ENCODE peak calls at places on chromosomes 16 and 17, in seven cellular contexts. Y, R, O, E, W, J and G are unnamed samples.
A peak's percentile ranks its signal among the peaks of the same experiment; 100 is the strongest.

GRCh38 chr17:79464310-79465010 is 146.4 kb downstream of the RBFOX3 start:
- DNase-seq in E (no peak), Y (no peak), R (no peak), W (no peak), J (no peak), O (no peak), G (no peak)

GRCh38 chr16:64144612-64145011 is 977.3 kb downstream of the CDH11 start:
- DNase-seq in J (peak; percentile 25), Y (no peak), O (no peak), E (no peak), R (no peak), W (no peak), G (no peak)

GRCh38 chr17:81331527-81332043 is 36.5 kb upstream of the SLC38A10 start:
- DNase-seq in E (no peak), J (no peak), R (no peak), Y (no peak), O (no peak), W (no peak), G (no peak)

GRCh38 chr16:2532494-2533141 is 1.4 kb upstream of the CEMP1 start:
- DNase-seq in E (no peak), O (peak; percentile 92), J (no peak), Y (no peak), R (no peak), W (peak; percentile 82), G (peak; percentile 67)

GRCh38 chr17:76446449-76447231 is 6.3 kb downstream of the UBE2O start:
- DNase-seq in W (no peak), E (no peak), J (peak; percentile 52), Y (no peak), O (no peak), R (no peak), G (no peak)

GRCh38 chr16:2955779-2956565 is 8.1 kb upstream of the KREMEN2 start:
- DNase-seq in O (no peak), E (no peak), J (no peak), R (no peak), W (peak; percentile 47), Y (no peak), G (no peak)

GRCh38 chr17:82053556-82054263 is 2.0 kb downstream of the GPS1 start:
- DNase-seq in R (no peak), Y (no peak), E (no peak), O (no peak), J (no peak), W (peak; percentile 57), G (no peak)

GRCh38 chr16:48836641-48837040 is 226.7 kb upstream of the N4BP1 start:
- DNase-seq in J (no peak), E (no peak), R (no peak), Y (no peak), O (no peak), W (no peak), G (no peak)

GRCh38 chr16:27982184-27982583 is 81.3 kb downstream of the GSG1L start:
- DNase-seq in E (no peak), J (no peak), O (no peak), R (no peak), Y (no peak), W (no peak), G (no peak)

GRCh38 chr17:34246436-34246835 is 8.6 kb upstream of the CCL2 start:
- DNase-seq in J (no peak), R (no peak), W (no peak), Y (no peak), E (no peak), O (no peak), G (no peak)

GRCh38 chr17:61251939-61252865 is 147.4 kb upstream of the TBX2 start:
- DNase-seq in J (peak; percentile 91), E (peak; percentile 51), O (peak; percentile 95), Y (no peak), W (no peak), R (no peak), G (no peak)

GRCh38 chr17:59027750-59028149 is 78.9 kb downstream of the TRIM37 start:
- DNase-seq in J (no peak), R (no peak), O (no peak), E (no peak), W (no peak), Y (no peak), G (no peak)

GRCh38 chr17:78986048-78986648 is 6.4 kb upstream of the LGALS3BP start:
- DNase-seq in E (peak; percentile 30), Y (no peak), W (no peak), R (no peak), O (no peak), J (no peak), G (no peak)

GRCh38 chr16:57993452-57993851 is 7.0 kb downstream of the ZNF319 start:
- DNase-seq in W (no peak), E (no peak), O (no peak), R (no peak), Y (no peak), J (no peak), G (no peak)

GRCh38 chr17:7835818-7836595 is 2.0 kb downstream of the KDM6B start:
- DNase-seq in J (no peak), Y (peak; percentile 69), O (peak; percentile 90), E (no peak), W (no peak), R (no peak), G (no peak)

GRCh38 chr17:29383687-29384086 is 6.5 kb upstream of the TAOK1 start:
- DNase-seq in J (peak; percentile 17), O (no peak), Y (no peak), E (no peak), R (no peak), W (no peak), G (no peak)

GRCh38 chr17:32985357-32985756 is 6.3 kb upstream of the SPACA3 start:
- DNase-seq in W (no peak), O (no peak), E (no peak), J (no peak), R (no peak), Y (no peak), G (no peak)

GRCh38 chr16:25048146-25048618 is 33.0 kb upstream of the ARHGAP17 start:
- DNase-seq in W (no peak), R (no peak), Y (no peak), E (no peak), O (no peak), J (no peak), G (no peak)

GRCh38 chr17:47702391-47702995 is 8.5 kb downstream of the TBKBP1 start:
- DNase-seq in E (no peak), J (no peak), O (no peak), Y (no peak), R (no peak), W (no peak), G (no peak)

GRCh38 chr16:75023019-75023418 is 24.2 kb downstream of the ZNRF1 start:
- DNase-seq in R (no peak), Y (no peak), W (no peak), O (no peak), E (no peak), J (no peak), G (no peak)

GRCh38 chr17:7294614-7295153 is at the start of gene YBX2:
- DNase-seq in Y (peak; percentile 93), O (no peak), R (peak; percentile 89), W (peak; percentile 84), J (peak; percentile 63), E (no peak), G (peak; percentile 83)

GRCh38 chr16:79286646-79287423 is 313.7 kb downstream of the MAF start:
- DNase-seq in O (peak; percentile 74), W (no peak), R (peak; percentile 38), J (no peak), Y (peak; percentile 32), E (no peak), G (no peak)

GRCh38 chr16:65782537-65783290 is 583.8 kb upstream of the CDH5 start:
- DNase-seq in E (peak; percentile 26), R (no peak), Y (no peak), J (peak; percentile 91), W (no peak), O (no peak), G (no peak)

GRCh38 chr16:1817716-1818115 is 8.9 kb downstream of the HAGH start:
- DNase-seq in E (no peak), W (no peak), O (no peak), J (no peak), R (no peak), Y (no peak), G (no peak)

GRCh38 chr16:1961651-1962067 is 2.3 kb downstream of the NDUFB10 start:
- DNase-seq in J (no peak), O (no peak), Y (no peak), R (no peak), W (no peak), E (no peak), G (no peak)

GRCh38 chr16:64133396-64133795 is 988.5 kb downstream of the CDH11 start:
- DNase-seq in O (no peak), Y (no peak), E (no peak), R (no peak), J (no peak), W (no peak), G (no peak)

GRCh38 chr17:56798916-56799315 is 34.8 kb downstream of the C17orf67 start:
- DNase-seq in J (no peak), Y (peak; percentile 30), E (no peak), W (no peak), R (no peak), O (no peak), G (no peak)

GRCh38 chr17:42969006-42969581 is 4.8 kb upstream of the AARSD1 start:
- DNase-seq in O (no peak), J (no peak), E (no peak), R (no peak), W (no peak), Y (no peak), G (no peak)

GRCh38 chr16:5509794-5510193 is 412.2 kb upstream of the EEF2KMT start:
- DNase-seq in O (no peak), R (no peak), J (no peak), W (no peak), E (no peak), Y (no peak), G (no peak)

GRCh38 chr17:3667366-3668278 is 756 bp downstream of the TAX1BP3 start:
- DNase-seq in W (no peak), E (peak; percentile 78), Y (peak; percentile 84), R (no peak), J (peak; percentile 95), O (peak; percentile 96), G (peak; percentile 13)

GRCh38 chr17:82414548-82415281 is 3.4 kb upstream of the HEXD start:
- DNase-seq in E (no peak), R (peak; percentile 86), O (peak; percentile 78), W (peak; percentile 83), J (peak; percentile 90), Y (peak; percentile 97), G (peak; percentile 75)